ENCODE peak calls at places on chromosome X, in five cellular contexts. S, J, X, F and A are unnamed samples.

GRCh38 chrX:101417981-101418841 is 10.2 kb downstream of the HNRNPH2 start:
- ATAC-seq in X (peak), F (peak), J (peak), S (peak), A (peak)

GRCh38 chrX:142089193-142089592 is 115.9 kb downstream of the MAGEC2 start:
- ATAC-seq in X (peak), F (peak), S (no peak), J (no peak), A (no peak)

GRCh38 chrX:30975467-30975866 is 86.4 kb upstream of the TAB3 start:
- ATAC-seq in J (no peak), S (no peak), F (no peak), X (no peak), A (no peak)

GRCh38 chrX:1153940-1154339 is 58.5 kb downstream of the CRLF2 start:
- ATAC-seq in J (no peak), X (no peak), S (no peak), F (no peak), A (no peak)

GRCh38 chrX:120365320-120365719 is 3.4 kb downstream of the ATP1B4 start:
- ATAC-seq in X (peak), S (no peak), J (peak), F (peak), A (no peak)

GRCh38 chrX:15758140-15758539 is 20.1 kb downstream of the CA5B start:
- ATAC-seq in S (peak), F (no peak), X (no peak), J (peak), A (no peak)

GRCh38 chrX:105765691-105766090 is 56.6 kb upstream of the NRK start:
- ATAC-seq in S (no peak), F (no peak), X (no peak), J (no peak), A (no peak)

GRCh38 chrX:25742334-25742733 is 395.8 kb upstream of the MAGEB18 start:
- ATAC-seq in F (no peak), J (no peak), S (no peak), X (no peak), A (no peak)

GRCh38 chrX:109155161-109155560 is 326.7 kb downstream of the GUCY2F start:
- ATAC-seq in F (no peak), J (no peak), X (no peak), S (no peak), A (no peak)

GRCh38 chrX:66005832-66006449 is 33.9 kb downstream of the VSIG4 start:
- ATAC-seq in F (no peak), J (peak), X (no peak), S (no peak), A (no peak)

GRCh38 chrX:96791559-96791958 is 92.1 kb upstream of the RPA4 start:
- ATAC-seq in J (no peak), F (no peak), X (no peak), S (no peak), A (no peak)